ENCODE peak calls at places on chromosomes 4 and X, in four cellular contexts. One of them, this sample, is unnamed.

GRCh38 chr4:7103599-7104365 is 35.9 kb upstream of the GRPEL1 start:
- DNase-seq in HepG2: peak; percentile 86
- DNase-seq in A549: peak; percentile 28
- DNase-seq in K562: no peak
- DNase-seq in this sample: no peak

GRCh38 chrX:131633285-131633917 is 89.5 kb downstream of the OR13H1 start:
- DNase-seq in A549: peak; percentile 21
- DNase-seq in HepG2: peak; percentile 29
- DNase-seq in K562: peak; percentile 55
- DNase-seq in this sample: peak; percentile 56

GRCh38 chr4:8554555-8555100 is 25.6 kb upstream of the GPR78 start:
- DNase-seq in HepG2: no peak
- DNase-seq in K562: no peak
- DNase-seq in A549: no peak
- DNase-seq in this sample: no peak

GRCh38 chrX:152819271-152819670 is 11.3 kb downstream of the CETN2 start:
- DNase-seq in K562: no peak
- DNase-seq in HepG2: no peak
- DNase-seq in A549: no peak
- DNase-seq in this sample: no peak

GRCh38 chr4:102252171-102252570 is 93.1 kb downstream of the SLC39A8 start:
- DNase-seq in HepG2: no peak
- DNase-seq in K562: no peak
- DNase-seq in A549: no peak
- DNase-seq in this sample: no peak

GRCh38 chr4:145523117-145523516 is 41.5 kb downstream of the SMAD1 start:
- DNase-seq in A549: no peak
- DNase-seq in HepG2: no peak
- DNase-seq in K562: no peak
- DNase-seq in this sample: no peak

GRCh38 chr4:56619160-56619559 is 61.9 kb downstream of the HOPX start:
- DNase-seq in K562: no peak
- DNase-seq in A549: no peak
- DNase-seq in HepG2: no peak
- DNase-seq in this sample: no peak

GRCh38 chrX:139972629-139973257 is 7.4 kb upstream of the CXorf66 start:
- DNase-seq in K562: no peak
- DNase-seq in HepG2: no peak
- DNase-seq in A549: no peak
- DNase-seq in this sample: no peak

GRCh38 chrX:11375614-11376119 is 82.5 kb downstream of the AMELX start:
- DNase-seq in K562: peak; percentile 55
- DNase-seq in HepG2: no peak
- DNase-seq in A549: no peak
- DNase-seq in this sample: no peak

GRCh38 chr4:3291969-3292570 is 751 bp upstream of the RGS12 start:
- DNase-seq in K562: peak; percentile 53
- DNase-seq in HepG2: peak; percentile 12
- DNase-seq in A549: peak; percentile 36
- DNase-seq in this sample: peak; percentile 43

GRCh38 chr4:71604785-71605184 is 179.1 kb downstream of the GC start:
- DNase-seq in HepG2: no peak
- DNase-seq in A549: no peak
- DNase-seq in K562: no peak
- DNase-seq in this sample: no peak

GRCh38 chr4:185590982-185591381 is 55.7 kb upstream of the PDLIM3 start:
- DNase-seq in K562: no peak
- DNase-seq in HepG2: no peak
- DNase-seq in A549: no peak
- DNase-seq in this sample: no peak

GRCh38 chrX:48992341-48992740 is 9.7 kb downstream of the GRIPAP1 start:
- DNase-seq in A549: no peak
- DNase-seq in K562: no peak
- DNase-seq in HepG2: no peak
- DNase-seq in this sample: no peak

GRCh38 chr4:1856920-1857699 is 1.2 kb upstream of the LETM1 start:
- DNase-seq in A549: no peak
- DNase-seq in K562: no peak
- DNase-seq in HepG2: no peak
- DNase-seq in this sample: peak; percentile 42

GRCh38 chr4:155805016-155805415 is 46.2 kb downstream of the GUCY1B1 start:
- DNase-seq in A549: no peak
- DNase-seq in K562: no peak
- DNase-seq in HepG2: no peak
- DNase-seq in this sample: no peak

GRCh38 chrX:130801901-130802300 is 101.1 kb downstream of the ENOX2 start:
- DNase-seq in A549: no peak
- DNase-seq in K562: peak; percentile 9
- DNase-seq in HepG2: peak; percentile 13
- DNase-seq in this sample: no peak

GRCh38 chr4:13700196-13701140 is 72.9 kb upstream of the BOD1L1 start:
- DNase-seq in A549: no peak
- DNase-seq in HepG2: no peak
- DNase-seq in K562: no peak
- DNase-seq in this sample: no peak

GRCh38 chr4:126018274-126018673 is 703.5 kb downstream of the FAT4 start:
- DNase-seq in HepG2: no peak
- DNase-seq in A549: no peak
- DNase-seq in K562: no peak
- DNase-seq in this sample: no peak

GRCh38 chr4:126028871-126029270 is 714.1 kb downstream of the FAT4 start:
- DNase-seq in K562: no peak
- DNase-seq in A549: no peak
- DNase-seq in HepG2: no peak
- DNase-seq in this sample: no peak

GRCh38 chr4:126023946-126024345 is 709.2 kb downstream of the FAT4 start:
- DNase-seq in HepG2: no peak
- DNase-seq in K562: no peak
- DNase-seq in A549: no peak
- DNase-seq in this sample: no peak
- TF ChIP-seq MAX in HepG2: no peak
- TF ChIP-seq MAX in K562: no peak
- TF ChIP-seq MAX in A549: no peak
- TF ChIP-seq MAX in this sample: no peak

GRCh38 chr4:23365086-23365485 is 524.8 kb downstream of the PPARGC1A start:
- DNase-seq in K562: no peak
- DNase-seq in HepG2: no peak
- DNase-seq in A549: no peak
- DNase-seq in this sample: no peak

GRCh38 chr4:23364167-23364566 is 525.7 kb downstream of the PPARGC1A start:
- DNase-seq in HepG2: no peak
- DNase-seq in A549: no peak
- DNase-seq in K562: no peak
- DNase-seq in this sample: no peak

GRCh38 chr4:23366207-23366906 is 523.5 kb downstream of the PPARGC1A start:
- DNase-seq in HepG2: no peak
- DNase-seq in A549: no peak
- DNase-seq in K562: no peak
- DNase-seq in this sample: no peak

GRCh38 chr4:23369331-23369730 is 520.5 kb downstream of the PPARGC1A start:
- DNase-seq in A549: no peak
- DNase-seq in HepG2: no peak
- DNase-seq in K562: no peak
- DNase-seq in this sample: peak; percentile 29

GRCh38 chr4:23368081-23368697 is 521.7 kb downstream of the PPARGC1A start:
- DNase-seq in HepG2: peak; percentile 23
- DNase-seq in K562: peak; percentile 26
- DNase-seq in A549: no peak
- DNase-seq in this sample: peak; percentile 72
- TF ChIP-seq NR3C1 in HepG2: no peak
- TF ChIP-seq NR3C1 in K562: no peak
- TF ChIP-seq NR3C1 in A549: no peak
- TF ChIP-seq NR3C1 in this sample: no peak

GRCh38 chr4:118813561-118813960 is 22.4 kb downstream of the SEC24D start:
- DNase-seq in HepG2: no peak
- DNase-seq in A549: no peak
- DNase-seq in K562: no peak
- DNase-seq in this sample: no peak
- TF ChIP-seq MAX in HepG2: no peak
- TF ChIP-seq MAX in A549: no peak
- TF ChIP-seq MAX in K562: no peak
- TF ChIP-seq MAX in this sample: no peak

DNA sequence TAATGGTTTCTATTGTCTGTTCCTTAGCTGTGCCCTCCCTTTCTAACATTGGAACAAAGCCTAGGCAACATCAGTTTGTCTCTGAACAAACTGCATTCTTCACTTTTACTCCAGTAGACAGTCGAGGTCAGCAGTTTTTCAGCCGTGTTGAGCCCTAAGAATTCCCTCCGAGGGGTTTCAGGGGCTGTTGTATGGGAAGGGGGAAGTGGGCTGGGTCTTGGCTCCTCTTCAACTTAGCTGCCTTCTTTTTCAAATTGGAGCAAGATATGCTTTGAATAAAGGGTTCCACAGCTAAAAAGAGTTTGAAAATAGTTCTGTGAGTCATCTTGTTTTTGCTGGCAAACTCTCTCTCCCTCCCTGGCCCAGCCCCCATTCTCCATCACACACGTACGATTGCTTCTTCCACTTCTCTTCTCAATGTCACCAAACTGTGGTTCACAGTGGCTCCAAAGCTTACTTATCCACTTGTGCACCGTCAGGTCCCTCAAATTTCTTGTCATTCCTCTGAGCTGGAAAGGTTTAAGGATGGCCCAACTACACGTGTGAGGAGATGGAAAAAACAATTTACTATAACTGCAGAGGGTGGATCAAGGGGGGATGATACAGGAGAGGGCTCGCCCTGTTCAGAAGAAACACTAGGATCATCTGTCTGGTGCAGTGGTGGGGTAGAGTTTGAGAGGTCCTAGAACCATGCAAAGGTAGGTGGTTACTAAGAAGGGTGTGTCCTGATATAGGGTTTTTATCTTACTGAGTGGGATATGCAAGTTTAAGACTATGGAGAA is 9.2 kb upstream of the MAML3 start:
- DNase-seq in K562: no peak
- DNase-seq in A549: no peak
- DNase-seq in HepG2: no peak
- DNase-seq in this sample: no peak
- TF ChIP-seq NR3C1 in K562: no peak
- TF ChIP-seq NR3C1 in A549: no peak
- TF ChIP-seq NR3C1 in HepG2: no peak
- TF ChIP-seq NR3C1 in this sample: no peak

This sample was measured in WTC11.